ENCODE peak calls at places on chromosomes 3 and 15, in five cellular contexts. R is cardiac fibroblast; V is endothelial cell; G is activated CD4-positive, alpha-beta T cell treated with anti-CD3 and anti-CD28 coated beads, Interleukin-2, amount 50 U/mL, for 4 hours; C is stimulated activated effector memory CD8-positive, alpha-beta T cell treated with anti-CD3 and anti-CD28 coated beads, Interleukin-12 subunit alpha, Interleukin-12 subunit beta, amount 100 ng/mL, for 72 hours. S is an unnamed sample.

GRCh38 chr3:12237912-12238650 is 50.8 kb upstream of the PPARG start:
- DNase-seq in R (peak; percentile 72), V (no peak), G (no peak), C (no peak), S (no peak)

GRCh38 chr3:117439812-117440211 is 730.2 kb downstream of the TUSC7 start:
- DNase-seq in R (peak; percentile 13), V (peak; percentile 16), G (no peak), C (no peak), S (peak; percentile 58)

GRCh38 chr3:194245975-194246561 is 105.1 kb downstream of the CPN2 start:
- DNase-seq in R (peak; percentile 49), V (peak; percentile 16), G (no peak), C (no peak), S (no peak)

GRCh38 chr3:73055583-73056364 is 5.7 kb upstream of the EBLN2 start:
- DNase-seq in R (no peak), V (no peak), G (no peak), C (no peak), S (no peak)

GRCh38 chr3:15810702-15811101 is 12.9 kb upstream of the ANKRD28 start:
- DNase-seq in R (peak; percentile 17), V (no peak), G (no peak), C (no peak), S (no peak)

GRCh38 chr3:65732060-65732933 is 306.4 kb downstream of the MAGI1 start:
- DNase-seq in R (peak; percentile 77), V (peak; percentile 38), G (no peak), C (no peak), S (peak; percentile 65)

GRCh38 chr3:64163755-64164148 is 61.5 kb downstream of the PRICKLE2 start:
- DNase-seq in R (peak; percentile 94), V (no peak), G (no peak), C (no peak), S (peak; percentile 52)

GRCh38 chr3:119352863-119353527 is 58.8 kb downstream of the ARHGAP31 start:
- DNase-seq in R (peak; percentile 85), V (no peak), G (no peak), C (no peak), S (peak; percentile 58)

GRCh38 chr3:184230081-184230602 is 757 bp downstream of the VWA5B2 start:
- DNase-seq in R (no peak), V (no peak), G (no peak), C (no peak), S (no peak)

GRCh38 chr3:142618917-142619401 is 22.8 kb downstream of the PLS1 start:
- DNase-seq in R (peak; percentile 36), V (no peak), G (no peak), C (no peak), S (no peak)

GRCh38 chr15:89978914-89979313 is 22.2 kb upstream of the ZNF710 start:
- DNase-seq in R (no peak), V (no peak), G (no peak), C (no peak), S (no peak)

GRCh38 chr3:192727032-192727847 is at the start of gene FGF12:
- DNase-seq in R (peak; percentile 4), V (peak; percentile 86), G (no peak), C (no peak), S (peak; percentile 81)

S was measured in A673.